ENCODE peak calls at places on chromosomes 3 and 15, in seven cellular contexts. One of them, this sample, is unnamed.

GRCh38 chr15:38758001-38758400 is 193.4 kb upstream of the RASGRP1 start:
- DNase-seq in cardiac fibroblast: peak; percentile 55
- DNase-seq in nucleus accumbens: no peak
- DNase-seq in NCI-H1105: no peak
- DNase-seq in psoas muscle: no peak
- DNase-seq in NCI-H1092: no peak
- DNase-seq in colonic mucosa: no peak
- DNase-seq in this sample: no peak

GRCh38 chr15:81215983-81216382 is 19.3 kb downstream of the IL16 start:
- DNase-seq in cardiac fibroblast: no peak
- DNase-seq in nucleus accumbens: no peak
- DNase-seq in NCI-H1105: no peak
- DNase-seq in psoas muscle: no peak
- DNase-seq in NCI-H1092: no peak
- DNase-seq in colonic mucosa: no peak
- DNase-seq in this sample: no peak

GRCh38 chr15:29939404-29939803 is 117.1 kb upstream of the TJP1 start:
- DNase-seq in cardiac fibroblast: peak; percentile 57
- DNase-seq in nucleus accumbens: no peak
- DNase-seq in NCI-H1105: no peak
- DNase-seq in psoas muscle: no peak
- DNase-seq in NCI-H1092: no peak
- DNase-seq in colonic mucosa: no peak
- DNase-seq in this sample: no peak

GRCh38 chr3:46935168-46935858 is 41.2 kb downstream of the CCDC12 start:
- DNase-seq in cardiac fibroblast: peak; percentile 94
- DNase-seq in nucleus accumbens: no peak
- DNase-seq in NCI-H1105: no peak
- DNase-seq in psoas muscle: peak; percentile 83
- DNase-seq in NCI-H1092: no peak
- DNase-seq in colonic mucosa: no peak
- DNase-seq in this sample: peak; percentile 12

GRCh38 chr15:72902245-72902928 is 118.8 kb upstream of the ADPGK start:
- DNase-seq in cardiac fibroblast: peak; percentile 58
- DNase-seq in nucleus accumbens: peak; percentile 7
- DNase-seq in NCI-H1105: no peak
- DNase-seq in psoas muscle: peak; percentile 66
- DNase-seq in NCI-H1092: no peak
- DNase-seq in colonic mucosa: peak; percentile 37
- DNase-seq in this sample: no peak

GRCh38 chr3:32138545-32139104 is 32.2 kb downstream of the GPD1L start:
- DNase-seq in cardiac fibroblast: no peak
- DNase-seq in nucleus accumbens: no peak
- DNase-seq in NCI-H1105: no peak
- DNase-seq in psoas muscle: no peak
- DNase-seq in NCI-H1092: no peak
- DNase-seq in colonic mucosa: no peak
- DNase-seq in this sample: no peak

GRCh38 chr3:96478496-96478895 is 335.9 kb upstream of the EPHA6 start:
- DNase-seq in cardiac fibroblast: peak; percentile 9
- DNase-seq in nucleus accumbens: no peak
- DNase-seq in NCI-H1105: no peak
- DNase-seq in psoas muscle: no peak
- DNase-seq in NCI-H1092: no peak
- DNase-seq in colonic mucosa: no peak
- DNase-seq in this sample: no peak

GRCh38 chr3:126837773-126838172 is 133.7 kb downstream of the CHCHD6 start:
- DNase-seq in cardiac fibroblast: no peak
- DNase-seq in nucleus accumbens: no peak
- DNase-seq in NCI-H1105: no peak
- DNase-seq in psoas muscle: no peak
- DNase-seq in NCI-H1092: no peak
- DNase-seq in colonic mucosa: no peak
- DNase-seq in this sample: no peak

GRCh38 chr3:166111562-166111961 is 274.3 kb upstream of the BCHE start:
- DNase-seq in cardiac fibroblast: no peak
- DNase-seq in nucleus accumbens: no peak
- DNase-seq in NCI-H1105: no peak
- DNase-seq in psoas muscle: no peak
- DNase-seq in NCI-H1092: no peak
- DNase-seq in colonic mucosa: no peak
- DNase-seq in this sample: no peak

GRCh38 chr3:80040113-80040512 is 272.3 kb upstream of the ROBO1 start:
- DNase-seq in cardiac fibroblast: no peak
- DNase-seq in nucleus accumbens: no peak
- DNase-seq in NCI-H1105: peak; percentile 1
- DNase-seq in psoas muscle: no peak
- DNase-seq in NCI-H1092: no peak
- DNase-seq in colonic mucosa: no peak
- DNase-seq in this sample: no peak

GRCh38 chr15:22892333-22892732 is 53.9 kb downstream of the NIPA2 start:
- DNase-seq in cardiac fibroblast: no peak
- DNase-seq in nucleus accumbens: no peak
- DNase-seq in NCI-H1105: no peak
- DNase-seq in psoas muscle: no peak
- DNase-seq in NCI-H1092: no peak
- DNase-seq in colonic mucosa: no peak
- DNase-seq in this sample: no peak